ENCODE peak calls at places on chromosomes 11 and 22, in four cellular contexts. Y, H, U and C are unnamed samples.

GRCh38 chr11:76648061-76648460 is 22.5 kb downstream of the LRRC32 start:
- DNase-seq in Y (no peak), H (peak; percentile 1), U (no peak), C (no peak)

GRCh38 chr22:29907753-29908515 is 25.0 kb downstream of the MTMR3 start:
- DNase-seq in Y (peak; percentile 34), H (no peak), U (peak; percentile 72), C (peak; percentile 37)

GRCh38 chr11:12164061-12165014 is 53.9 kb downstream of the MICAL2 start:
- DNase-seq in Y (no peak), H (no peak), U (peak; percentile 54), C (no peak)

GRCh38 chr11:128827494-128827893 is 39.6 kb downstream of the KCNJ1 start:
- DNase-seq in Y (no peak), H (no peak), U (no peak), C (no peak)

GRCh38 chr22:30694638-30695350 is at the start of gene OSBP2:
- DNase-seq in Y (peak; percentile 46), H (peak; percentile 43), U (peak; percentile 41), C (no peak)

GRCh38 chr11:34823197-34823596 is 93.0 kb downstream of the APIP start:
- DNase-seq in Y (no peak), H (no peak), U (no peak), C (no peak)

GRCh38 chr22:40453676-40454075 is 83.3 kb downstream of the SGSM3 start:
- DNase-seq in Y (no peak), H (no peak), U (no peak), C (no peak)

GRCh38 chr22:50304528-50305392 is 2.7 kb downstream of the PLXNB2 start:
- DNase-seq in Y (no peak), H (no peak), U (peak; percentile 93), C (no peak)

GRCh38 chr11:134760307-134760706 is 348.3 kb upstream of the B3GAT1 start:
- DNase-seq in Y (no peak), H (no peak), U (peak; percentile 30), C (no peak)

GRCh38 chr22:30705710-30706651 is 11.3 kb downstream of the OSBP2 start:
- DNase-seq in Y (no peak), H (no peak), U (peak; percentile 97), C (no peak)

GRCh38 chr11:46121724-46122477 is 647 bp upstream of the PHF21A start:
- DNase-seq in Y (peak; percentile 88), H (peak; percentile 63), U (peak; percentile 86), C (peak; percentile 68)

GRCh38 chr11:65524010-65524746 is 705 bp upstream of the SCYL1 start:
- DNase-seq in Y (no peak), H (no peak), U (peak; percentile 59), C (no peak)

GRCh38 chr11:65487467-65488272 is 11.2 kb upstream of the MALAT1 start:
- DNase-seq in Y (peak; percentile 99), H (peak; percentile 94), U (peak; percentile 100), C (peak; percentile 94)

GRCh38 chr11:120182357-120182756 is 28.5 kb upstream of the OAF start:
- DNase-seq in Y (no peak), H (no peak), U (no peak), C (no peak)

GRCh38 chr11:121661796-121662508 is 209.2 kb upstream of the SORL1-AS1 start:
- DNase-seq in Y (no peak), H (no peak), U (peak; percentile 64), C (no peak)

GRCh38 chr11:133957926-133958325 is 1.2 kb upstream of the IGSF9B start:
- DNase-seq in Y (no peak), H (no peak), U (no peak), C (peak; percentile 47)